ENCODE peak calls at places on chromosomes 3 and 15, in seven cellular contexts. One of them, this sample, is unnamed.

GRCh38 chr3:114624676-114625181 is 330.9 kb downstream of the TIGIT start:
- DNase-seq in heart left ventricle: peak
- DNase-seq in fibroblast of mammary gland: peak
- DNase-seq in tibial nerve: peak
- DNase-seq in prostate gland: peak
- DNase-seq in RWPE1: peak
- DNase-seq in H9: peak
- DNase-seq in this sample: no peak

GRCh38 chr3:72696815-72697214 is 151.4 kb downstream of the SHQ1 start:
- DNase-seq in heart left ventricle: no peak
- DNase-seq in fibroblast of mammary gland: no peak
- DNase-seq in tibial nerve: no peak
- DNase-seq in prostate gland: no peak
- DNase-seq in RWPE1: no peak
- DNase-seq in H9: peak
- DNase-seq in this sample: no peak

GRCh38 chr3:54863366-54863765 is 64.5 kb downstream of the LRTM1 start:
- DNase-seq in heart left ventricle: no peak
- DNase-seq in fibroblast of mammary gland: peak
- DNase-seq in tibial nerve: no peak
- DNase-seq in prostate gland: no peak
- DNase-seq in RWPE1: no peak
- DNase-seq in H9: no peak
- DNase-seq in this sample: no peak

GRCh38 chr3:30578479-30578878 is 27.9 kb upstream of the TGFBR2 start:
- DNase-seq in heart left ventricle: peak
- DNase-seq in fibroblast of mammary gland: peak
- DNase-seq in tibial nerve: no peak
- DNase-seq in prostate gland: no peak
- DNase-seq in RWPE1: peak
- DNase-seq in H9: no peak
- DNase-seq in this sample: no peak

GRCh38 chr15:100114526-100114925 is 227.2 kb downstream of the ADAMTS17 start:
- DNase-seq in heart left ventricle: no peak
- DNase-seq in fibroblast of mammary gland: peak
- DNase-seq in tibial nerve: no peak
- DNase-seq in prostate gland: no peak
- DNase-seq in RWPE1: no peak
- DNase-seq in H9: no peak
- DNase-seq in this sample: no peak

GRCh38 chr3:41267975-41268640 is 68.8 kb downstream of the CTNNB1 start:
- DNase-seq in heart left ventricle: no peak
- DNase-seq in fibroblast of mammary gland: peak
- DNase-seq in tibial nerve: no peak
- DNase-seq in prostate gland: no peak
- DNase-seq in RWPE1: peak
- DNase-seq in H9: no peak
- DNase-seq in this sample: no peak

GRCh38 chr15:67050522-67051087 is 14.8 kb upstream of the SMAD3 start:
- DNase-seq in heart left ventricle: no peak
- DNase-seq in fibroblast of mammary gland: no peak
- DNase-seq in tibial nerve: no peak
- DNase-seq in prostate gland: no peak
- DNase-seq in RWPE1: no peak
- DNase-seq in H9: no peak
- DNase-seq in this sample: no peak

GRCh38 chr3:99720985-99721632 is 82.7 kb downstream of the COL8A1 start:
- DNase-seq in heart left ventricle: no peak
- DNase-seq in fibroblast of mammary gland: peak
- DNase-seq in tibial nerve: peak
- DNase-seq in prostate gland: no peak
- DNase-seq in RWPE1: peak
- DNase-seq in H9: no peak
- DNase-seq in this sample: peak

GRCh38 chr3:107578523-107578922 is 55.8 kb downstream of the BBX start:
- DNase-seq in heart left ventricle: no peak
- DNase-seq in fibroblast of mammary gland: no peak
- DNase-seq in tibial nerve: no peak
- DNase-seq in prostate gland: no peak
- DNase-seq in RWPE1: no peak
- DNase-seq in H9: peak
- DNase-seq in this sample: peak

GRCh38 chr3:20023663-20024417 is 11.8 kb upstream of the PP2D1 start:
- DNase-seq in heart left ventricle: no peak
- DNase-seq in fibroblast of mammary gland: no peak
- DNase-seq in tibial nerve: no peak
- DNase-seq in prostate gland: peak
- DNase-seq in RWPE1: no peak
- DNase-seq in H9: no peak
- DNase-seq in this sample: peak

GRCh38 chr3:128847631-128848370 is 31.6 kb upstream of the ACAD9 start:
- DNase-seq in heart left ventricle: no peak
- DNase-seq in fibroblast of mammary gland: no peak
- DNase-seq in tibial nerve: no peak
- DNase-seq in prostate gland: no peak
- DNase-seq in RWPE1: no peak
- DNase-seq in H9: no peak
- DNase-seq in this sample: no peak

GRCh38 chr3:128851601-128852000 is 27.8 kb upstream of the ACAD9 start:
- DNase-seq in heart left ventricle: no peak
- DNase-seq in fibroblast of mammary gland: no peak
- DNase-seq in tibial nerve: no peak
- DNase-seq in prostate gland: no peak
- DNase-seq in RWPE1: no peak
- DNase-seq in H9: no peak
- DNase-seq in this sample: no peak

GRCh38 chr3:128853826-128854225 is 25.6 kb upstream of the ACAD9 start:
- DNase-seq in heart left ventricle: no peak
- DNase-seq in fibroblast of mammary gland: no peak
- DNase-seq in tibial nerve: no peak
- DNase-seq in prostate gland: no peak
- DNase-seq in RWPE1: no peak
- DNase-seq in H9: no peak
- DNase-seq in this sample: no peak

GRCh38 chr3:128849776-128850542 is 29.5 kb upstream of the ACAD9 start:
- DNase-seq in heart left ventricle: no peak
- DNase-seq in fibroblast of mammary gland: peak
- DNase-seq in tibial nerve: no peak
- DNase-seq in prostate gland: no peak
- DNase-seq in RWPE1: peak
- DNase-seq in H9: no peak
- DNase-seq in this sample: no peak

GRCh38 chr3:128850544-128850943 is 28.9 kb upstream of the ACAD9 start:
- DNase-seq in heart left ventricle: no peak
- DNase-seq in fibroblast of mammary gland: no peak
- DNase-seq in tibial nerve: no peak
- DNase-seq in prostate gland: no peak
- DNase-seq in RWPE1: no peak
- DNase-seq in H9: no peak
- DNase-seq in this sample: no peak
- TF ChIP-seq CTCF in heart left ventricle: no peak
- TF ChIP-seq CTCF in fibroblast of mammary gland: no peak
- TF ChIP-seq CTCF in tibial nerve: no peak
- TF ChIP-seq CTCF in prostate gland: no peak
- TF ChIP-seq CTCF in RWPE1: no peak
- TF ChIP-seq CTCF in H9: no peak
- TF ChIP-seq CTCF in this sample: no peak

DNA sequence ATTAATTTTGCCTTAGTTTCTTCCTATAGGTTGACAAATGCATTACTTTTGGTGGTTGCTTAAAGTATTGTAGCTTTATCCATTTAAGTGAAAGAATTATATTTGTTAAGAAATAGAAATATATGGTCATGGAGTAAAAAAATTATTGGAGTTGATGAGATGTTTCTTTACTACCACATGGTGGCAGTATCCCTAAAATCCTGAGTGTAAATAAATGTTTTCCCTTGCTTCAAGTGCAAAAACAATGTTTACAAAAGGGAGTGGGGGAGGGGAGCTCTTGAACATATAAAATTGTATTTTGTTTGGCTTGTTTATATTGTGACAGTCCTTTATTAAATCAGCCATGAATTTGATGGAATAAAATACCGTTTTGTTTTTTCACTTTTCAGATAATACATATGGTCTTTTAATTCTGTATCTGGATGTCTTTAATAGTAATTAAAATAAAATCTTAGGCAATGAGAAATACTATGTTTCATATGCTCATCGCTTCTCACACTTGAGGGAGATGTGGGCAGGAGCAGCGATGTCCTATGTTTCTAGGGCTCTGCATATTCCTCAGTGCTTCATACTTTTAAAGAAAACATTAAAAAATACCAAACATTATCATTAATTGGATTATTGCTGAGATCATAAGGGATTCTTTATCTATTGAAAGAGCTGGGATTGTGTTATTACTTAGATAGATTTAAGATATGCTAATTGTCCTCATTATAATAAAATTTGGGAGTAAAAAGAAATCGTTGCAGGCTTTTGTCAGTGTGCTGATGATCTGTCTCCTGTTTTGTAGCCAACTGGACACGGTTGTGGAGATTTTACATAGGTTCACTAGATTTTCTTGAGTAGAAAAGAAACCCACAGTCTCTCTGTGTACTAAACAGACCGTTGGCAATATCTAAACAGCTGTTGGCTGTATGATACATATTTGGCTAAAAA is 349.7 kb downstream of the TUSC7 start:
- DNase-seq in heart left ventricle: no peak
- DNase-seq in fibroblast of mammary gland: peak
- DNase-seq in tibial nerve: no peak
- DNase-seq in prostate gland: no peak
- DNase-seq in RWPE1: no peak
- DNase-seq in H9: no peak
- DNase-seq in this sample: no peak
- TF ChIP-seq CTCF in heart left ventricle: no peak
- TF ChIP-seq CTCF in fibroblast of mammary gland: peak
- TF ChIP-seq CTCF in tibial nerve: peak
- TF ChIP-seq CTCF in prostate gland: peak
- TF ChIP-seq CTCF in RWPE1: peak
- TF ChIP-seq CTCF in H9: peak
- TF ChIP-seq CTCF in this sample: peak

GRCh38 chr15:74320358-74321247 is 46.8 kb downstream of the CYP11A1 start:
- DNase-seq in heart left ventricle: no peak
- DNase-seq in fibroblast of mammary gland: peak
- DNase-seq in tibial nerve: peak
- DNase-seq in prostate gland: no peak
- DNase-seq in RWPE1: peak
- DNase-seq in H9: peak
- DNase-seq in this sample: peak
- TF ChIP-seq CTCF in heart left ventricle: peak
- TF ChIP-seq CTCF in fibroblast of mammary gland: peak
- TF ChIP-seq CTCF in tibial nerve: peak
- TF ChIP-seq CTCF in prostate gland: peak
- TF ChIP-seq CTCF in RWPE1: peak
- TF ChIP-seq CTCF in H9: peak
- TF ChIP-seq CTCF in this sample: no peak

GRCh38 chr3:131109156-131109555 is 82.5 kb downstream of the NEK11 start:
- DNase-seq in heart left ventricle: no peak
- DNase-seq in fibroblast of mammary gland: no peak
- DNase-seq in tibial nerve: no peak
- DNase-seq in prostate gland: no peak
- DNase-seq in RWPE1: no peak
- DNase-seq in H9: no peak
- DNase-seq in this sample: no peak
- TF ChIP-seq CTCF in heart left ventricle: no peak
- TF ChIP-seq CTCF in fibroblast of mammary gland: no peak
- TF ChIP-seq CTCF in tibial nerve: no peak
- TF ChIP-seq CTCF in prostate gland: no peak
- TF ChIP-seq CTCF in RWPE1: no peak
- TF ChIP-seq CTCF in H9: no peak
- TF ChIP-seq CTCF in this sample: no peak

GRCh38 chr3:177904661-177905060 is 631.6 kb upstream of the KCNMB2 start:
- DNase-seq in heart left ventricle: no peak
- DNase-seq in fibroblast of mammary gland: peak
- DNase-seq in tibial nerve: no peak
- DNase-seq in prostate gland: no peak
- DNase-seq in RWPE1: no peak
- DNase-seq in H9: no peak
- DNase-seq in this sample: no peak

GRCh38 chr3:177894021-177894690 is 642.1 kb upstream of the KCNMB2 start:
- DNase-seq in heart left ventricle: no peak
- DNase-seq in fibroblast of mammary gland: no peak
- DNase-seq in tibial nerve: no peak
- DNase-seq in prostate gland: no peak
- DNase-seq in RWPE1: no peak
- DNase-seq in H9: no peak
- DNase-seq in this sample: no peak

GRCh38 chr3:177898185-177898584 is 638.1 kb upstream of the KCNMB2 start:
- DNase-seq in heart left ventricle: no peak
- DNase-seq in fibroblast of mammary gland: no peak
- DNase-seq in tibial nerve: no peak
- DNase-seq in prostate gland: no peak
- DNase-seq in RWPE1: no peak
- DNase-seq in H9: no peak
- DNase-seq in this sample: no peak

GRCh38 chr3:177905173-177905894 is 630.9 kb upstream of the KCNMB2 start:
- DNase-seq in heart left ventricle: no peak
- DNase-seq in fibroblast of mammary gland: peak
- DNase-seq in tibial nerve: no peak
- DNase-seq in prostate gland: no peak
- DNase-seq in RWPE1: no peak
- DNase-seq in H9: no peak
- DNase-seq in this sample: no peak

DNA sequence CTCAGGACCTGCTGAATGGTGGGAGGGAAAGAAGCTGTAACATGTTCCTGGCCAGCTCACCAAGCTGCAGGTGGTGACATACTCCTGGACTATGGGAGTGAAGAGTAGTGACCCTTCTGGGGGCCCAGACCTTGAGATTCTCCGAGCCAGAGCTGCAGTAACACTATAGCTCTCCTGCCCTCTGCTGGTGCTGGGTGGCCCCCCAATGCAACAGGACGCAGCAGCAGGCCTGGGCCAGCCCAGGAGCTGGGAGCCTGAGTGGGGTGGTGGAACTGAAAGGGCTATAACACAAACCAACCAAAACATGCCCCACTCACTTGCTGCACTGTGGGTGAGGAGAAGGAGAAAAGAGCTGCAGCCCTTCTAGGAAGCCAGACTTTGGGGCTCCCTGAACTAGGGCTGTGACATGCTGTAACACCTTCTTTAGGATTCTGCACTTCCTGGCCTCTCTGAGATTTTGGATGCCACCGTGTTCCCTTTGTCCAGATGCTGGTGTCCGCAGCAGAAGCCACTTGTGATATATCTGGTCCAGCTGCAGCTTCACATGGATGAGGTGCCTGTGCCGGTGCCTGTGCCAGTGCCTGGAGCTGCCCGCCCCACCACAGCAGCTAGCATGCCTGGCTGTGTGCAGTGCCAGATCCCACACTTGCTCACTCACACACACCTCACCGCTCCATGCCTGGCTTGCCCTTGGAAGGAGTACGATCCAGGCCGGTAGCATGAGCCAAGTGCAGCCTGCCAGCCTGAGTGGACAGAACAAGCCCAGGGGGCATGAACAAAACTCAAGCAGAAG is 636.8 kb upstream of the KCNMB2 start:
- DNase-seq in heart left ventricle: no peak
- DNase-seq in fibroblast of mammary gland: no peak
- DNase-seq in tibial nerve: no peak
- DNase-seq in prostate gland: no peak
- DNase-seq in RWPE1: no peak
- DNase-seq in H9: peak
- DNase-seq in this sample: no peak
- TF ChIP-seq CTCF in heart left ventricle: no peak
- TF ChIP-seq CTCF in fibroblast of mammary gland: no peak
- TF ChIP-seq CTCF in tibial nerve: no peak
- TF ChIP-seq CTCF in prostate gland: no peak
- TF ChIP-seq CTCF in RWPE1: no peak
- TF ChIP-seq CTCF in H9: peak
- TF ChIP-seq CTCF in this sample: no peak

This sample was measured in endothelial cell.